ENCODE peak calls at places on chromosomes 11 and 22, in six cellular contexts. M, D, L, Q, S and T are unnamed samples.

GRCh38 chr22:42960146-42960509 is 54.8 kb downstream of the PACSIN2 start:
- DNase-seq in Q (no peak), S (no peak), L (no peak), M (no peak), D (no peak), T (no peak)

GRCh38 chr11:2708151-2708581 is 8.4 kb upstream of the KCNQ1OT1 start:
- DNase-seq in L (no peak), S (no peak), D (no peak), M (no peak), Q (no peak), T (no peak)

GRCh38 chr11:130071211-130071712 is 1.6 kb downstream of the APLP2 start:
- DNase-seq in Q (no peak), L (no peak), S (no peak), M (no peak), D (no peak), T (no peak)

GRCh38 chr22:27075028-27075678 is 417.8 kb downstream of the MIAT start:
- DNase-seq in S (no peak), D (no peak), Q (no peak), L (no peak), M (no peak), T (no peak)

GRCh38 chr11:113796663-113797259 is 17.2 kb downstream of the CLDN25 start:
- DNase-seq in M (no peak), L (no peak), Q (no peak), S (peak; percentile 58), D (peak; percentile 37), T (peak; percentile 71)

GRCh38 chr11:84901986-84902385 is 725.2 kb downstream of the DLG2 start:
- DNase-seq in S (no peak), D (no peak), L (no peak), Q (no peak), M (no peak), T (no peak)

GRCh38 chr11:96155627-96156378 is 187.2 kb downstream of the MAML2 start:
- DNase-seq in Q (peak; percentile 27), M (peak; percentile 61), D (peak; percentile 34), L (peak; percentile 80), S (peak; percentile 99), T (peak; percentile 95)

GRCh38 chr22:44180706-44181032 is at the start of gene PARVG:
- DNase-seq in D (no peak), L (no peak), Q (no peak), S (no peak), M (no peak), T (no peak)

GRCh38 chr11:101091781-101092180 is 37.8 kb downstream of the PGR start:
- DNase-seq in Q (no peak), L (no peak), D (no peak), S (no peak), M (no peak), T (no peak)

GRCh38 chr11:3095712-3096361 is 38.6 kb upstream of the CARS1 start:
- DNase-seq in M (peak; percentile 43), S (peak; percentile 75), D (peak; percentile 25), L (no peak), Q (no peak), T (peak; percentile 92)

GRCh38 chr11:29227816-29228215 is 789.0 kb downstream of the KCNA4 start:
- DNase-seq in S (no peak), D (no peak), M (no peak), Q (no peak), L (no peak), T (no peak)

GRCh38 chr22:19766506-19767426 is 6.2 kb downstream of the TBX1 start:
- DNase-seq in Q (no peak), L (peak; percentile 76), D (peak; percentile 71), S (peak; percentile 9), M (peak; percentile 81), T (peak; percentile 55)

GRCh38 chr11:11076879-11077278 is 219.0 kb upstream of the ZBED5 start:
- DNase-seq in Q (no peak), D (no peak), L (no peak), M (no peak), S (no peak), T (no peak)

GRCh38 chr22:17471901-17472566 is 91.3 kb upstream of the SLC25A18 start:
- DNase-seq in Q (no peak), S (no peak), L (no peak), D (no peak), M (no peak), T (no peak)

GRCh38 chr11:131609317-131609716 is 238.9 kb downstream of the NTM start:
- DNase-seq in M (no peak), D (no peak), Q (no peak), S (peak; percentile 90), L (no peak), T (peak; percentile 40)

GRCh38 chr11:40746282-40746681 is 713.2 kb downstream of the LRRC4C start:
- DNase-seq in L (no peak), Q (no peak), S (no peak), D (no peak), M (no peak), T (no peak)

GRCh38 chr11:46309669-46310288 is 32.3 kb downstream of the CREB3L1 start:
- DNase-seq in Q (no peak), M (no peak), D (no peak), L (no peak), S (no peak), T (no peak)

GRCh38 chr11:75233688-75234295 is 6.8 kb upstream of the TPBGL start:
- DNase-seq in L (no peak), D (peak; percentile 24), Q (no peak), S (peak; percentile 61), M (no peak), T (peak; percentile 70)

GRCh38 chr22:36052505-36052941 is 23.9 kb upstream of the RBFOX2 start:
- DNase-seq in L (no peak), D (peak; percentile 33), M (no peak), S (peak; percentile 65), Q (no peak), T (no peak)

GRCh38 chr22:36055376-36056310 is 27.0 kb upstream of the RBFOX2 start:
- DNase-seq in Q (no peak), D (no peak), S (peak; percentile 61), L (no peak), M (no peak), T (no peak)

GRCh38 chr22:36053242-36054147 is 24.9 kb upstream of the RBFOX2 start:
- DNase-seq in M (no peak), D (no peak), S (no peak), Q (no peak), L (no peak), T (no peak)

DNA sequence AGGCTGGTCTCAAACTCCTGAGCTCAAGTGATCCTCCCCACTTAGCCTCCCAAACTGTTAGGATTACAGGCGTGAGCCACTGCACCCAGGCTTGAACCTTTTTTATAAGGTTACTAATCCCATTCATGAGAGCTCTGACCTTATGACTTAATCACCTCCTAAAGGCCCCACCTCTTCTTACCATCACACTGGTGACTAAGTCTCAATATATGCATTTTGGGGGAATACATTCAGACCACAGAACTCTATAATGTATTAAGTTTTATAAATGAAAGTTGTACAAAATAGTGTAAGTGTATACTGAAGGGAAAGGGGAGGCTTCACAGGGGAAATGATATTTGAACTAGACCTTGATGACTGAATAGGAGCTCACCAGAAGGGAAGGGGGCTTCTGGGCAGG is 28.4 kb upstream of the RBFOX2 start:
- DNase-seq in S (no peak), L (no peak), M (no peak), Q (no peak), D (no peak), T (no peak)
- TF ChIP-seq CTCF in S (no peak), L (no peak), M (no peak), Q (no peak), D (no peak), T (no peak)

GRCh38 chr11:122732342-122733300 is 77.1 kb downstream of the UBASH3B start:
- DNase-seq in M (no peak), S (no peak), L (no peak), Q (no peak), D (no peak), T (no peak)

GRCh38 chr11:122731500-122731913 is 76.0 kb downstream of the UBASH3B start:
- DNase-seq in M (no peak), D (no peak), Q (no peak), L (no peak), S (peak; percentile 98), T (no peak)

GRCh38 chr11:122729139-122729538 is 73.6 kb downstream of the UBASH3B start:
- DNase-seq in Q (no peak), D (no peak), M (no peak), S (no peak), L (no peak), T (no peak)

GRCh38 chr11:122735031-122735430 is 79.5 kb downstream of the UBASH3B start:
- DNase-seq in M (no peak), S (no peak), Q (no peak), D (no peak), L (no peak), T (no peak)

DNA sequence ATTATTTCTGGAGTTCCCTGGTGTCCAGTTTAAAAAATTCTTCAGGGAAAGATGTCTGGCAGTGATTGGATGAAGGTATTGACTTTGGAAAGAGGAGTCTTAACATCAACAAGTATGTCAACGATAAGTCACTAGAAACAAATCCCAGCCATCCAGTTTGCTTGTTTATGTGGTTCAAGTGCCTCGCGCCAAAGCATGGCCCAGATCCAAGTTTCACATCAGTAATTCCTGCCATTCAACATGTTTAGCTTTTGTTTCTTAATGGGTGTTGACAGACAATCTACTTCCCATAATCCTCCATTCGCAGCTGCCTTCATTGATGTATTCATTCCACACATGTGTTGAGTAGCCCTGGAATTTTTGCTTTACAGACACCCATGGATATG is 77.8 kb downstream of the UBASH3B start:
- DNase-seq in M (peak; percentile 60), Q (no peak), D (no peak), S (peak; percentile 98), L (no peak), T (peak; percentile 44)
- H3K27ac ChIP-seq in M (no peak overlapping the region), Q (no peak overlapping the region), D (no peak overlapping the region), S (peak overlapping the region; percentile 95), L (no peak overlapping the region), T (no peak overlapping the region)

GRCh38 chr22:47654922-47655451 is 892.5 kb downstream of the TBC1D22A start:
- DNase-seq in S (no peak), Q (no peak), M (no peak), D (no peak), L (no peak), T (no peak)

GRCh38 chr22:47655930-47656329 is 893.5 kb downstream of the TBC1D22A start:
- DNase-seq in M (no peak), D (no peak), S (no peak), Q (no peak), L (no peak), T (no peak)

GRCh38 chr22:47659467-47660302 is 897.2 kb downstream of the TBC1D22A start:
- DNase-seq in Q (no peak), M (no peak), L (no peak), S (no peak), D (no peak), T (peak; percentile 4)

GRCh38 chr22:47656806-47657205 is 894.4 kb downstream of the TBC1D22A start:
- DNase-seq in D (no peak), M (no peak), L (no peak), Q (no peak), S (no peak), T (no peak)

DNA sequence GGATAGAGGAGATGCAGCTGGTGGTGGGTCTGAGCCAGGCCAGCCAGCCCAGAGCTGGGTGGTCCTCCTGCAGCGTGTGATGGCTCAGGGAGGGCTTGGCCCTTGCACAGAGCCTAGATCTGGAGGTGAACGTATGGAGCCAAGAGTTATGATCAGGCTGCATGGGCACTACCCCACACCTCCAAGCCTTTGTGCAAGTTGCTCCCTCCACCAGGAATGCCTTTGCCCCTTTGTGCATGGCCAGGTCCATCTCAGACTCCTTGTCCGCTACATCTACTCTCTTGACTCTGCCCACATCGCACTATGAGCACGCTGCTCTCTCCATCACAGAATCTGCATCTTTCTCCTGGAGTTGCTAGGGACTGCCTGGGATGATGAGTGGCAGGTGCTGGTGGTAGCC is 895.7 kb downstream of the TBC1D22A start:
- DNase-seq in Q (no peak), M (no peak), D (no peak), L (no peak), S (no peak), T (no peak)
- H3K27me3 ChIP-seq in Q (no peaks in the 10 kb centered on the region), M (no peaks in the 10 kb centered on the region), D (peaks cover 4% of the 10 kb centered on the region), L (no peaks in the 10 kb centered on the region), S (no peaks in the 10 kb centered on the region), T (no peaks in the 10 kb centered on the region)

GRCh38 chr11:117562111-117562510 is 234.5 kb downstream of the CEP164 start:
- DNase-seq in M (no peak), D (no peak), S (no peak), Q (no peak), L (no peak), T (no peak)
- TF ChIP-seq CTCF in M (no peak), D (no peak), S (no peak), Q (no peak), L (no peak), T (no peak)